ENCODE peak calls at places on chromosome 10, in nine cellular contexts. C is HT1080, W is NCI-H2171 treated with DMSO at 0.1 percent for 48 hours, E is AG09319, X is NB4, A is caudate nucleus, R is DND-41, I is HAP-1, M is Right ventricle myocardium superior. Z is an unnamed sample.

GRCh38 chr10:118835682-118836326 is 81.0 kb upstream of the CACUL1 start:
- DNase-seq in C (peak; percentile 73), W (peak; percentile 33), E (no peak), X (no peak), A (no peak), R (no peak), I (no peak), M (no peak), Z (no peak)

GRCh38 chr10:131075218-131075770 is 236.2 kb downstream of the TCERG1L start:
- DNase-seq in C (no peak), W (no peak), E (no peak), X (no peak), A (no peak), R (no peak), I (no peak), M (no peak), Z (no peak)

GRCh38 chr10:75018233-75018632 is 93.2 kb upstream of the SAMD8 start:
- DNase-seq in C (no peak), W (peak; percentile 41), E (no peak), X (no peak), A (no peak), R (no peak), I (no peak), M (no peak), Z (no peak)

GRCh38 chr10:115118346-115118745 is 25.2 kb downstream of the ATRNL1 start:
- DNase-seq in C (no peak), W (no peak), E (no peak), X (no peak), A (no peak), R (no peak), I (no peak), M (no peak), Z (no peak)

GRCh38 chr10:87503892-87504291 is 801 bp upstream of the MINPP1 start:
- DNase-seq in C (no peak), W (no peak), E (no peak), X (no peak), A (no peak), R (no peak), I (no peak), M (no peak), Z (no peak)

GRCh38 chr10:94069884-94070283 is 76.2 kb downstream of the PLCE1 start:
- DNase-seq in C (no peak), W (no peak), E (no peak), X (no peak), A (no peak), R (no peak), I (no peak), M (no peak), Z (no peak)

GRCh38 chr10:28719789-28720436 is 42.6 kb downstream of the BAMBI start:
- DNase-seq in C (peak; percentile 73), W (no peak), E (no peak), X (no peak), A (no peak), R (no peak), I (no peak), M (no peak), Z (no peak)

GRCh38 chr10:67884842-67885680 is 605 bp downstream of the SIRT1 start:
- DNase-seq in C (peak; percentile 82), W (peak; percentile 55), E (peak; percentile 40), X (peak; percentile 96), A (peak; percentile 71), R (peak; percentile 83), I (peak; percentile 74), M (peak; percentile 90), Z (peak; percentile 73)

GRCh38 chr10:49803988-49804387 is 41.9 kb upstream of the OGDHL start:
- DNase-seq in C (peak; percentile 5), W (no peak), E (no peak), X (no peak), A (no peak), R (no peak), I (no peak), M (no peak), Z (no peak)

GRCh38 chr10:79333513-79333912 is 13.8 kb upstream of the PPIF start:
- DNase-seq in C (peak; percentile 84), W (no peak), E (no peak), X (no peak), A (no peak), R (no peak), I (no peak), M (no peak), Z (no peak)

GRCh38 chr10:46031648-46032532 is 1.5 kb upstream of the NCOA4 start:
- DNase-seq in C (no peak), W (peak; percentile 15), E (no peak), X (peak; percentile 63), A (no peak), R (no peak), I (no peak), M (no peak), Z (no peak)

GRCh38 chr10:5481121-5481520 is 18.2 kb downstream of the CALML5 start:
- DNase-seq in C (no peak), W (no peak), E (no peak), X (no peak), A (no peak), R (no peak), I (no peak), M (no peak), Z (no peak)

GRCh38 chr10:526651-527312 is 162.7 kb downstream of the DIP2C start:
- DNase-seq in C (no peak), W (no peak), E (no peak), X (peak; percentile 32), A (no peak), R (no peak), I (no peak), M (no peak), Z (no peak)